ENCODE peak calls at places on chromosomes 11 and 22, in six cellular contexts. A is CD8-positive, alpha-beta T cell; G is right cardiac atrium; I is stimulated activated CD4-positive, alpha-beta T cell treated with anti-CD3 and anti-CD28 coated beads, Interleukin-12 subunit alpha, Interleukin-12 subunit beta, amount 100 ng/mL, for 4 hours; E is cardiac fibroblast; V is stimulated activated CD8-positive, alpha-beta memory T cell treated with anti-CD3 and anti-CD28 coated beads, Interleukin-7, amount 100 ng/mL, for 1 hour. W is an unnamed sample.

GRCh38 chr11:57310630-57311086 is 14.1 kb downstream of the TNKS1BP1 start:
- DNase-seq in A (no peak), G (no peak), V (no peak), I (no peak), E (peak), W (no peak)

GRCh38 chr11:88402192-88402715 is 64.7 kb upstream of the CTSC start:
- DNase-seq in A (no peak), I (no peak), V (no peak), E (peak), G (no peak), W (no peak)

GRCh38 chr11:28621648-28622215 is 513.5 kb downstream of the METTL15 start:
- DNase-seq in A (no peak), E (peak), V (no peak), G (no peak), I (no peak), W (no peak)

GRCh38 chr22:23751441-23751996 is 607 bp upstream of the ZNF70 start:
- DNase-seq in V (no peak), A (no peak), G (peak), I (no peak), E (peak), W (no peak)

GRCh38 chr22:42949159-42949558 is 65.8 kb downstream of the PACSIN2 start:
- DNase-seq in A (no peak), G (peak), V (no peak), E (peak), I (no peak), W (no peak)

GRCh38 chr11:7668911-7669310 is 4.4 kb downstream of the CYB5R2 start:
- DNase-seq in E (no peak), G (no peak), I (no peak), V (no peak), A (no peak), W (no peak)

GRCh38 chr11:104405277-104405676 is 241.3 kb upstream of the PDGFD start:
- DNase-seq in G (no peak), E (no peak), V (no peak), A (no peak), I (no peak), W (no peak)

GRCh38 chr11:12517741-12518140 is 140.4 kb downstream of the PARVA start:
- DNase-seq in E (no peak), A (no peak), I (no peak), G (no peak), V (no peak), W (no peak)

GRCh38 chr11:1679881-1680280 is 17.1 kb upstream of the KRTAP5-6 start:
- DNase-seq in A (no peak), V (no peak), G (no peak), I (no peak), E (no peak), W (no peak)

GRCh38 chr22:37283393-37283937 is 1.2 kb downstream of the CYTH4 start:
- DNase-seq in V (no peak), G (peak), A (peak), I (no peak), E (no peak), W (peak)

GRCh38 chr11:9231848-9232177 is 33.3 kb downstream of the DENND5A start:
- DNase-seq in E (peak), I (no peak), G (no peak), V (no peak), A (no peak), W (no peak)

W was measured in CD14-positive monocyte.